ENCODE peak calls at places on chromosomes 7 and 10, in eight cellular contexts. E, O, G, Q, M, I, Y and T are unnamed samples.

GRCh38 chr7:151131622-151132293 is 35.7 kb downstream of the GBX1 start:
- DNase-seq in I (peak), E (no peak), M (no peak), Q (no peak), O (no peak), G (peak), Y (peak), T (no peak)

GRCh38 chr10:8876171-8876570 is 821.7 kb downstream of the GATA3 start:
- DNase-seq in G (no peak), E (no peak), M (no peak), Q (no peak), Y (no peak), O (no peak), I (no peak), T (no peak)

GRCh38 chr10:93437000-93437945 is 44.9 kb downstream of the MYOF start:
- DNase-seq in G (peak), Q (peak), I (peak), Y (peak), O (no peak), M (no peak), E (no peak), T (no peak)

GRCh38 chr10:48442090-48442808 is 135.8 kb downstream of the MAPK8 start:
- DNase-seq in Q (no peak), Y (no peak), I (no peak), E (no peak), M (no peak), G (no peak), O (no peak), T (no peak)

GRCh38 chr10:85032981-85033380 is 704.6 kb downstream of the CCSER2 start:
- DNase-seq in Y (no peak), O (no peak), Q (no peak), E (no peak), I (no peak), G (no peak), M (no peak), T (no peak)

GRCh38 chr7:117871778-117872538 is 1.3 kb downstream of the CTTNBP2 start:
- DNase-seq in G (peak), I (peak), Y (peak), Q (no peak), E (no peak), O (peak), M (no peak), T (no peak)

GRCh38 chr7:40329601-40330153 is 194.9 kb downstream of the SUGCT start:
- DNase-seq in Q (peak), E (peak), G (peak), Y (no peak), M (no peak), O (peak), I (no peak), T (no peak)

GRCh38 chr10:76902949-76903348 is 734.7 kb downstream of the KCNMA1 start:
- DNase-seq in Q (peak), M (no peak), O (no peak), G (no peak), Y (peak), I (no peak), E (no peak), T (no peak)

GRCh38 chr7:105454921-105455320 is 66.2 kb upstream of the SRPK2 start:
- DNase-seq in M (no peak), G (no peak), E (no peak), Y (no peak), O (no peak), Q (no peak), I (no peak), T (no peak)

GRCh38 chr7:50531928-50532327 is 33.3 kb downstream of the DDC start:
- DNase-seq in Q (no peak), O (no peak), Y (no peak), M (no peak), I (no peak), E (no peak), G (peak), T (no peak)

GRCh38 chr10:60578217-60578616 is 188.5 kb upstream of the ANK3 start:
- DNase-seq in M (no peak), O (no peak), Y (no peak), I (no peak), E (no peak), Q (no peak), G (no peak), T (no peak)

GRCh38 chr10:98097611-98098010 is 36.8 kb upstream of the R3HCC1L start:
- DNase-seq in Q (no peak), I (no peak), Y (no peak), G (no peak), O (no peak), E (no peak), M (no peak), T (no peak)

GRCh38 chr7:151199196-151199874 is 11.0 kb downstream of the H2BK1 start:
- DNase-seq in Y (no peak), E (no peak), O (no peak), I (no peak), M (no peak), Q (no peak), G (peak), T (no peak)

GRCh38 chr7:120780938-120781337 is 77.0 kb downstream of the TSPAN12 start:
- DNase-seq in Q (no peak), G (no peak), I (no peak), M (no peak), E (no peak), O (no peak), Y (no peak), T (no peak)

GRCh38 chr10:22657028-22657427 is 57.4 kb downstream of the PIP4K2A start:
- DNase-seq in Y (no peak), G (no peak), Q (no peak), O (no peak), I (no peak), M (no peak), E (no peak), T (no peak)

GRCh38 chr7:117484988-117485655 is 5.3 kb downstream of the CFTR start:
- DNase-seq in Y (no peak), I (no peak), G (no peak), E (no peak), O (no peak), Q (no peak), M (no peak), T (no peak)

GRCh38 chr10:50224330-50224952 is 26.9 kb downstream of the ASAH2 start:
- DNase-seq in Y (no peak), E (peak), O (no peak), M (no peak), Q (peak), I (no peak), G (peak), T (peak)

GRCh38 chr7:118918556-118918955 is 694.1 kb downstream of the ANKRD7 start:
- DNase-seq in O (no peak), I (no peak), Q (peak), M (no peak), G (no peak), Y (no peak), E (no peak), T (no peak)

GRCh38 chr7:14191686-14192098 is 202.2 kb upstream of the ETV1 start:
- DNase-seq in Q (peak), Y (no peak), M (no peak), E (no peak), G (no peak), I (no peak), O (no peak), T (no peak)

GRCh38 chr10:89591111-89591795 is 53.8 kb downstream of the PANK1 start:
- DNase-seq in E (no peak), O (no peak), I (peak), Y (no peak), G (no peak), Q (no peak), M (no peak), T (no peak)

GRCh38 chr10:11505636-11506035 is 105.8 kb downstream of the USP6NL start:
- DNase-seq in I (no peak), Q (no peak), G (peak), Y (no peak), O (no peak), E (no peak), M (peak), T (no peak)

GRCh38 chr7:1961776-1962276 is 270.9 kb downstream of the MAD1L1 start:
- DNase-seq in G (no peak), O (no peak), I (no peak), Q (no peak), M (no peak), Y (no peak), E (no peak), T (peak)

GRCh38 chr7:37230221-37230620 is 218.4 kb downstream of the ELMO1 start:
- DNase-seq in Y (peak), M (no peak), G (no peak), Q (no peak), E (no peak), I (peak), O (no peak), T (no peak)

GRCh38 chr7:138433583-138434437 is 26.2 kb upstream of the TRIM24 start:
- DNase-seq in O (no peak), E (no peak), I (no peak), Y (no peak), M (no peak), G (no peak), Q (no peak), T (no peak)

GRCh38 chr10:71231196-71231595 is 18.8 kb downstream of the UNC5B start:
- DNase-seq in Y (peak), G (no peak), O (no peak), Q (no peak), I (no peak), M (no peak), E (no peak), T (no peak)

GRCh38 chr7:144474800-144475521 is 71.5 kb upstream of the NOBOX start:
- DNase-seq in E (no peak), Y (no peak), I (no peak), M (no peak), O (no peak), Q (no peak), G (no peak), T (no peak)

GRCh38 chr7:84950836-84951235 is 236.0 kb downstream of the SEMA3D start:
- DNase-seq in E (no peak), G (no peak), M (no peak), Q (no peak), I (no peak), O (no peak), Y (no peak), T (no peak)

GRCh38 chr10:48199580-48200377 is 74.7 kb downstream of the FRMPD2 start:
- DNase-seq in Q (no peak), E (no peak), I (no peak), O (no peak), G (no peak), M (no peak), Y (no peak), T (no peak)

GRCh38 chr7:99392659-99393362 is 15.6 kb downstream of the PDAP1 start:
- DNase-seq in Y (peak), E (peak), I (peak), G (peak), M (peak), O (peak), Q (no peak), T (no peak)

GRCh38 chr10:104690081-104690480 is 49.0 kb downstream of the SORCS3 start:
- DNase-seq in O (no peak), M (no peak), Y (no peak), G (no peak), E (no peak), I (no peak), Q (no peak), T (no peak)

GRCh38 chr10:61139230-61139928 is 195.4 kb upstream of the RHOBTB1 start:
- DNase-seq in E (no peak), Q (no peak), O (no peak), I (no peak), G (no peak), M (no peak), Y (no peak), T (no peak)

GRCh38 chr10:109889867-109890266 is 33.4 kb downstream of the XPNPEP1 start:
- DNase-seq in M (no peak), E (no peak), O (no peak), G (no peak), Q (no peak), Y (no peak), I (no peak), T (no peak)

GRCh38 chr10:17122052-17122451 is 7.6 kb downstream of the CUBN start:
- DNase-seq in G (no peak), I (no peak), Y (no peak), Q (no peak), O (no peak), E (no peak), M (no peak), T (no peak)

GRCh38 chr10:80191589-80192270 is 13.6 kb downstream of the ANXA11 start:
- DNase-seq in E (no peak), M (no peak), I (peak), G (no peak), Y (no peak), Q (no peak), O (no peak), T (no peak)

GRCh38 chr10:71216751-71217265 is 4.4 kb downstream of the UNC5B start:
- DNase-seq in E (no peak), Y (no peak), Q (no peak), I (no peak), O (no peak), G (no peak), M (no peak), T (no peak)

GRCh38 chr10:3948843-3949242 is 163.8 kb upstream of the KLF6 start:
- DNase-seq in Q (no peak), I (peak), E (no peak), M (peak), G (no peak), O (no peak), Y (peak), T (no peak)

GRCh38 chr7:2978403-2978802 is 65.3 kb downstream of the CARD11 start:
- DNase-seq in G (no peak), Q (no peak), E (peak), O (no peak), M (peak), Y (peak), I (no peak), T (peak)